ENCODE peak calls at places on chromosomes 1 and 21, in eight cellular contexts. U, I, L, W, Y, A, F and O are unnamed samples.
A peak's percentile ranks its signal among the peaks of the same experiment; 100 is the strongest.

GRCh38 chr1:194818674-194819073 is 1632.3 kb upstream of the B3GALT2 start:
- DNase-seq in I (no peak), U (no peak), W (no peak), A (no peak), Y (no peak), L (no peak), F (no peak), O (peak; percentile 4)

GRCh38 chr1:240352769-240353168 is 259.2 kb downstream of the GREM2 start:
- DNase-seq in A (no peak), Y (no peak), U (no peak), I (no peak), W (no peak), F (no peak), L (no peak), O (peak; percentile 5)

GRCh38 chr21:43925609-43926008 is 60.6 kb downstream of the AGPAT3 start:
- DNase-seq in F (no peak), I (no peak), Y (no peak), A (no peak), U (no peak), W (no peak), L (no peak), O (no peak)

GRCh38 chr1:212205843-212206242 is 79.4 kb upstream of the PPP2R5A start:
- DNase-seq in A (no peak), U (no peak), F (no peak), L (no peak), Y (no peak), I (no peak), W (no peak), O (no peak)

GRCh38 chr1:93972341-93972740 is 63.1 kb upstream of the GCLM start:
- DNase-seq in I (no peak), Y (no peak), W (no peak), U (no peak), F (no peak), L (no peak), A (no peak), O (no peak)

GRCh38 chr1:30322859-30323257 is 400.5 kb downstream of the MATN1 start:
- DNase-seq in W (no peak), F (no peak), Y (no peak), I (no peak), U (no peak), A (no peak), L (no peak), O (peak; percentile 12)

GRCh38 chr1:43048601-43049011 is 89.9 kb upstream of the SLC2A1 start:
- DNase-seq in I (no peak), A (no peak), Y (no peak), U (no peak), W (no peak), L (no peak), F (no peak), O (no peak)

GRCh38 chr1:84442256-84442655 is 36.8 kb upstream of the RPF1 start:
- DNase-seq in L (no peak), W (no peak), U (no peak), F (no peak), A (no peak), Y (peak; percentile 16), I (no peak), O (peak; percentile 91)

DNA sequence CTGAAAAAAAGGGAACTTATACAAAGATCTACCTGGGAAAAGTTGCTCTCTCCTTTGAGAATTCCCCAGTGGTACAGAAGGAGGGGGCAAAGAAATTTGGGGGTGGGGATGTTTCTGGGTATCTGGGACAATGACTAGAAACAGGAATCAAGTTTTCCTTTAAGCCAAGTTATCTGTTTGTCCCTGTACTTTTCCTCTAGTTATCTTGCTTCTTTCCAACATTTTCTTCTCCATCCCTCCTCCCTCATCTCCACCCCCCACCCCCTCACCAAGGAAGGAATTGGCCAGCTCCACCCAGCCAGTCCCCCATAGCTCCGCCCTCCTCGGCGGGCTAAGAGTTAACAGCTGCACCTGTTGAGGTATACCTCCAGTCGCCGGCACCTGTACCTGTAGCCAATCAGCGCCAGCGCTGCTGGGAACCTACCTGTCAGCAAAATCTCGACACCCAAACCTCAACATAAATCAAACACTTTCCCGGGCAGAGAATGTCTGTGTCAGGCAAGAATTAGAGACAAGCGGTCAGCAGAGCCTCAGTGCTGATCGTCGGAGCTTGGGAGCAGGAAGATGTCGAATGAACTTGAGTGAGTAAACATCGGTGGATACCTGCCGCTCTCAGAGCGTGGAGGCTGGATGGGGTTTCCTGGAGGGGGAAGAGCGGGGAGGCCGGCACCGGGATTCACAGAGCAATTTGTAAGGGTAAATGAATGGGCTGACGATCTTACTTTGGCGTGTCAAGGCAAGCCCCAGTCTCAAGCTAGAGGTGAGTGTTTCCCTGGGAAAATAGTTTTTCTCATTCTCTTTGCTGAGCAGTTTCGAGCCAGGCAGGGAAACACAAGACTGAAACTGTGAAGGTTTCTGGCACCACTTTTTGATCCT is at the start of gene GRHL3:
- DNase-seq in I (no peak), W (no peak), A (peak; percentile 44), F (no peak), L (no peak), U (peak; percentile 44), Y (peak; percentile 23), O (no peak)
- TF ChIP-seq POLR2A in I (no peak), W (no peak), A (no peak), F (no peak), L (no peak), U (no peak), Y (no peak), O (no peak)

GRCh38 chr1:181115367-181115684 is 26.8 kb downstream of the IER5 start:
- DNase-seq in U (no peak), Y (no peak), F (no peak), L (no peak), I (no peak), A (no peak), W (no peak), O (no peak)

GRCh38 chr1:181113061-181113695 is 24.7 kb downstream of the IER5 start:
- DNase-seq in Y (peak; percentile 85), A (no peak), L (peak; percentile 45), F (no peak), W (no peak), I (no peak), U (no peak), O (no peak)

GRCh38 chr1:181114574-181115366 is 26.3 kb downstream of the IER5 start:
- DNase-seq in F (no peak), W (no peak), Y (no peak), U (no peak), A (no peak), L (peak; percentile 65), I (no peak), O (no peak)

GRCh38 chr1:181111559-181111958 is 23.1 kb downstream of the IER5 start:
- DNase-seq in Y (no peak), A (no peak), U (no peak), L (no peak), F (no peak), I (no peak), W (no peak), O (no peak)

DNA sequence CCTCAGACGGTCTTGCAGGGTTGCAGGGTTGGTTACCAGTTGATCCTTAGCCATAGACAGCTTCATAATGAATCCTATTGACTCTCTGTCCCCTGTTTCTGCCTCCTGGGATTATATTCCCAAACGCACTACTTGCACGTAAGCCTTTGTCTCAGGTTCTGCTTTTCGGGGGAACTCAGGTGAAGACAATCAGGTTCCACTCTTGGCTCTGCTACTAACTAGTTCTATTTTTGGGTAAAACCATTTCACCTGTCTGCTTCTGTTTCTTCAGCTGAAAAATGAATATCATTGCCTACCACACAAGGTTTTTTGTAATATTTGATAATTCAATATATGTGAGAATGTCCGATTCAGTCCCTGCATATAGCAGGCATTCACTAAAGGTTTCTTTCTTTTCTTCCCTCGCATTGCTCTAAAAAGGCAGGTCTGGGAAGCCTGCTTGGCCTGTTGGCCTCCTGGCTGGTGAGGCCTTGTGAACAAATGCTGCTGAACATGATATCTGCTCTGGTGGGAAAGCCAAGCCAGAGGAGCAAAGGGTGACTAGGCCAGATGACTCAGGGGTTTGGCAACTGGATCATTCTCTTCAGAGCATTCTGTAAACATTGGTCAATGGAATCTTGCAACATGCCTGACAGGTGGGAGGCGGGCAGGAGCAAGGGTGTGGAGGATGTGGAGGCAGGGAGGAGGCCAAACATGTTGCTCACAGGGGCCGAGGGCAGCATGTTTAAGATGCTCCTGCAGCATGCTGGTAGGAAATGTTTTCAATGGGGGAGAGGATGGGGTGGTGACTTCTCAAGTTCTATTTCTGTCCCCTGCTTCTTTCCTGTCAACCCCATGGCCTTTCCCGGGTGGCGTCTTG is 23.8 kb downstream of the IER5 start:
- DNase-seq in I (peak; percentile 94), Y (peak; percentile 97), U (peak; percentile 77), A (peak; percentile 84), W (peak; percentile 76), F (peak; percentile 96), L (peak; percentile 91), O (peak; percentile 92)
- TF ChIP-seq POLR2A in I (no peak), Y (no peak), U (no peak), A (no peak), W (no peak), F (no peak), L (no peak), O (no peak)

GRCh38 chr1:1615256-1616044 is at the start of gene MIB2:
- DNase-seq in F (peak; percentile 98), I (peak; percentile 98), U (peak; percentile 98), W (peak; percentile 98), L (peak; percentile 96), A (peak; percentile 96), Y (peak; percentile 94), O (peak; percentile 97)
- TF ChIP-seq POLR2A in F (peak; percentile 71), I (peak; percentile 72), U (peak; percentile 88), W (peak; percentile 84), L (peak; percentile 93), A (peak; percentile 67), Y (peak; percentile 59), O (no peak)

DNA sequence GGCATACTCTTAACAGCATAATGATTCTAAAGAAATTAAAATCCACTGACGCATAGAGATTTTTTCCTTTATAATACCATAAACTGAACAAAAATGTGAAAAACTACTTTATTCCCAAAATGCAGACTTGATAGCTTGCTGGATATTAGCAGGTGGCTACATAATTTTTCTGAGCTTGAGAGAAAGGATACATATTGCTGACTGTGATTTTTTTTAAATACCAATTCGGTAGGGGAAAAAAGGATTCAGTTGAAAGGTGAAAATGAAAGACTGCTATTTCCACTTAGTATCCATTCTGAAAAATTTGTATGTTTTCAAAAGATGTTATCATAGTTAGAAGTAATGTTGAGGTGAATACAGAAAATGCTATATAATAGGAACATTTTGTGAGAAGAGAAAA is 90.0 kb upstream of the MAP1LC3C start:
- DNase-seq in F (no peak), A (no peak), U (no peak), I (no peak), W (no peak), Y (no peak), L (no peak), O (no peak)
- TF ChIP-seq POLR2A in F (no peak), A (no peak), U (no peak), I (no peak), W (no peak), Y (no peak), L (no peak), O (no peak)

GRCh38 chr1:156124557-156125483 is 10.3 kb downstream of the LMNA start:
- DNase-seq in Y (no peak), W (no peak), A (no peak), L (peak; percentile 61), I (no peak), U (peak; percentile 81), F (no peak), O (peak; percentile 87)
- TF ChIP-seq POLR2A in Y (no peak), W (no peak), A (no peak), L (peak; percentile 46), I (peak; percentile 6), U (peak; percentile 54), F (no peak), O (no peak)